ENCODE peak calls at places on chromosomes 4 and X, in ten cellular contexts. H is neural progenitor cell, T is testis, Q is heart right ventricle, P is PC-3, K is fibroblast of lung, A is cardiac muscle cell, Z is sigmoid colon, O is transverse colon, G is lower lobe of right lung. R is an unnamed sample. For H3K4me1, the result is how much of the 10 kb centered on the place peaks cover.

GRCh38 chr4:72701987-72702819 is 133.2 kb upstream of the ADAMTS3 start:
- DNase-seq in H (peak), T (peak), Q (no peak), P (peak), K (peak), A (peak), Z (no peak), O (no peak), G (no peak), R (peak)

GRCh38 chrX:700936-701335 is 70.3 kb downstream of the SHOX start:
- DNase-seq in H (no peak), T (no peak), Q (no peak), P (no peak), K (no peak), A (no peak), Z (no peak), O (no peak), G (no peak), R (no peak)

GRCh38 chrX:136639506-136640176 is 8.3 kb upstream of the CD40LG start:
- DNase-seq in H (no peak), T (no peak), Q (no peak), P (peak), K (no peak), A (no peak), Z (no peak), O (no peak), G (no peak), R (no peak)

GRCh38 chr4:183760326-183760725 is 101.2 kb downstream of the TRAPPC11 start:
- DNase-seq in H (no peak), T (no peak), Q (no peak), P (peak), K (no peak), A (no peak), Z (no peak), O (peak), G (no peak), R (no peak)

GRCh38 chr4:80407246-80407645 is 71.7 kb downstream of the CFAP299 start:
- DNase-seq in H (no peak), T (peak), Q (no peak), P (peak), K (peak), A (no peak), Z (peak), O (no peak), G (no peak), R (peak)

GRCh38 chr4:112031712-112032328 is 113.4 kb upstream of the FAM241A start:
- DNase-seq in H (peak), T (peak), Q (no peak), P (peak), K (peak), A (peak), Z (no peak), O (peak), G (no peak), R (peak)

GRCh38 chr4:126899382-126899801 is 733.4 kb upstream of the INTU start:
- DNase-seq in H (no peak), T (peak), Q (peak), P (peak), K (peak), A (peak), Z (no peak), O (no peak), G (no peak), R (no peak)

GRCh38 chr4:171813195-171813955 is at the start of gene GALNTL6:
- DNase-seq in H (peak), T (peak), Q (peak), P (no peak), K (no peak), A (peak), Z (peak), O (no peak), G (peak), R (no peak)

GRCh38 chrX:64792598-64793337 is 183.5 kb downstream of the ZC4H2 start:
- DNase-seq in H (peak), T (no peak), Q (no peak), P (no peak), K (no peak), A (no peak), Z (no peak), O (no peak), G (no peak), R (no peak)

GRCh38 chr4:144799486-144799885 is 153.5 kb downstream of the HHIP start:
- DNase-seq in H (no peak), T (no peak), Q (no peak), P (no peak), K (no peak), A (no peak), Z (no peak), O (no peak), G (no peak), R (no peak)

GRCh38 chr4:102918859-102919258 is 50.1 kb downstream of the CISD2 start:
- DNase-seq in H (no peak), T (no peak), Q (no peak), P (no peak), K (no peak), A (no peak), Z (no peak), O (no peak), G (no peak), R (no peak)

GRCh38 chrX:130974323-130974722 is 71.3 kb upstream of the ENOX2 start:
- DNase-seq in H (no peak), T (no peak), Q (no peak), P (peak), K (peak), A (no peak), Z (no peak), O (no peak), G (no peak), R (no peak)

GRCh38 chrX:20378291-20378920 is 111.7 kb upstream of the RPS6KA3 start:
- DNase-seq in H (no peak), T (no peak), Q (no peak), P (peak), K (no peak), A (no peak), Z (no peak), O (peak), G (no peak), R (peak)

GRCh38 chr4:136484996-136485395 is 1047.3 kb downstream of the PCDH18 start:
- DNase-seq in H (no peak), T (no peak), Q (no peak), P (peak), K (no peak), A (no peak), Z (no peak), O (no peak), G (no peak), R (no peak)

GRCh38 chrX:140713174-140713539 is 3.6 kb downstream of the LINC00632 start:
- DNase-seq in H (no peak), T (no peak), Q (no peak), P (no peak), K (no peak), A (no peak), Z (no peak), O (no peak), G (no peak), R (no peak)

GRCh38 chr4:40840255-40840984 is 90.7 kb downstream of the NSUN7 start:
- DNase-seq in H (no peak), T (no peak), Q (no peak), P (no peak), K (no peak), A (no peak), Z (no peak), O (no peak), G (no peak), R (no peak)
- H3K4me1 ChIP-seq in H (under half), T (under half), Q (under half), P (under half), K (under half), A (under half), Z (under half), O (under half), G (under half), R (under half)

GRCh38 chr4:2672700-2673099 is 83.4 kb downstream of the TNIP2 start:
- DNase-seq in H (no peak), T (no peak), Q (no peak), P (no peak), K (no peak), A (no peak), Z (no peak), O (no peak), G (no peak), R (no peak)

GRCh38 chr4:2667428-2667827 is 88.7 kb downstream of the TNIP2 start:
- DNase-seq in H (no peak), T (no peak), Q (no peak), P (no peak), K (peak), A (no peak), Z (no peak), O (no peak), G (no peak), R (no peak)

GRCh38 chr4:2671267-2671895 is 84.8 kb downstream of the TNIP2 start:
- DNase-seq in H (peak), T (no peak), Q (no peak), P (no peak), K (no peak), A (no peak), Z (no peak), O (no peak), G (no peak), R (no peak)

GRCh38 chr4:2672082-2672481 is 84.1 kb downstream of the TNIP2 start:
- DNase-seq in H (no peak), T (no peak), Q (no peak), P (no peak), K (no peak), A (no peak), Z (no peak), O (no peak), G (no peak), R (no peak)

DNA sequence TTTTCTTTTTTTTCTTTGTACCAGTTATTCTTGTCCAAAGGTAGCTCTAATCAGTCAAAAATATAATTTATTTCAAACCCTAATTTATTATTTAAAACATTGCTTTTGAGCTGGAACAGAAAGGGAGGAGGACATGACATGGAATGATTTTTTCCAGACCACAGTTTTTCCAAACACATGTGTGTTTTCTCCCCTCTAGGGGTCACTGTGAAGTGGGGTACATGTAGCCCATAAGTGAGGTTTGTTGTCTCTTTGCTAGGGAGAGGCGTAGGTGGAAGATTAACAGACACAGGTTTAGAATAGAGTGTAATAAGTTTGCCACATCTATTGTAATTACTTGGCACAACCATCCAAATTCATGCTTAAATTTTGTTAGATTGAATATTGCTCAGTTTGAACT is 83.0 kb downstream of the TNIP2 start:
- DNase-seq in H (peak), T (no peak), Q (no peak), P (peak), K (peak), A (peak), Z (no peak), O (no peak), G (no peak), R (no peak)
- TF ChIP-seq CTCF in H (peak), T (no peak), Q (peak), P (peak), K (peak), A (peak), Z (no peak), O (no peak), G (no peak), R (no peak)

GRCh38 chr4:8208565-8208964 is 9.5 kb downstream of the SH3TC1 start:
- DNase-seq in H (no peak), T (no peak), Q (no peak), P (no peak), K (no peak), A (no peak), Z (no peak), O (no peak), G (no peak), R (no peak)
- H3K4me3 ChIP-seq in H (no peak), T (no peak), Q (no peak), P (no peak), K (no peak), A (no peak), Z (no peak), O (no peak), G (no peak), R (no peak)

GRCh38 chr4:153517159-153517558 is 51.0 kb downstream of the TMEM131L start:
- DNase-seq in H (no peak), T (no peak), Q (no peak), P (no peak), K (no peak), A (no peak), Z (no peak), O (no peak), G (no peak), R (no peak)
- H3K4me1 ChIP-seq in H (under half), T (under half), Q (half or more), P (under half), K (under half), A (under half), Z (under half), O (under half), G (under half), R (half or more)

R was measured in body of pancreas.